ENCODE peak calls at places on chromosomes 16 and 17, in seven cellular contexts. V is stimulated activated CD4-positive, alpha-beta T cell treated with anti-CD3 and anti-CD28 coated beads, Interleukin-4, amount 100 ng/mL, for 48 hours; S is ACHN; Z is retina; K is myocyte; Q is stromal cell of bone marrow; D is AG20443. U is an unnamed sample.

GRCh38 chr16:3698941-3699340 is 18.4 kb downstream of the TRAP1 start:
- DNase-seq in D (no peak), Q (no peak), S (no peak), K (peak; percentile 55), V (no peak), Z (no peak), U (no peak)

GRCh38 chr16:84390131-84390785 is 21.9 kb downstream of the ATP2C2 start:
- DNase-seq in K (no peak), S (no peak), V (no peak), Z (no peak), D (no peak), Q (no peak), U (no peak)

GRCh38 chr17:74840989-74841666 is 18.6 kb downstream of the GRIN2C start:
- DNase-seq in V (no peak), Q (peak; percentile 21), Z (peak; percentile 77), S (no peak), D (peak; percentile 84), K (peak; percentile 56), U (no peak)

GRCh38 chr16:71565812-71566700 is 10.8 kb downstream of the TAT start:
- DNase-seq in S (no peak), V (no peak), K (no peak), Z (no peak), D (no peak), Q (no peak), U (no peak)

GRCh38 chr16:75096730-75097129 is 19.9 kb downstream of the LDHD start:
- DNase-seq in Z (no peak), K (no peak), S (peak; percentile 16), Q (peak; percentile 48), D (peak; percentile 40), V (no peak), U (no peak)

GRCh38 chr16:75566889-75567255 is 693 bp downstream of the GABARAPL2 start:
- DNase-seq in Z (no peak), D (peak; percentile 25), Q (no peak), V (no peak), K (no peak), S (peak; percentile 27), U (no peak)

GRCh38 chr17:60395508-60396065 is 3.7 kb upstream of the USP32 start:
- DNase-seq in S (no peak), Z (no peak), Q (no peak), V (no peak), K (no peak), D (no peak), U (no peak)

GRCh38 chr16:50252874-50253510 is 13.4 kb upstream of the ADCY7 start:
- DNase-seq in S (no peak), Q (no peak), V (no peak), D (no peak), Z (no peak), K (no peak), U (no peak)

GRCh38 chr17:70169707-70170597 is 620 bp downstream of the KCNJ2 start:
- DNase-seq in V (no peak), Z (no peak), D (peak; percentile 39), K (peak; percentile 73), Q (no peak), S (peak; percentile 46), U (no peak)

GRCh38 chr16:17318200-17318599 is 152.6 kb downstream of the XYLT1 start:
- DNase-seq in K (no peak), Q (peak; percentile 89), Z (no peak), D (peak; percentile 41), S (no peak), V (no peak), U (no peak)

GRCh38 chr17:68612923-68613292 is 11.7 kb upstream of the FAM20A start:
- DNase-seq in S (no peak), Q (no peak), Z (no peak), D (no peak), K (no peak), V (no peak), U (no peak)

GRCh38 chr17:82844796-82845162 is 5.0 kb upstream of the ZNF750 start:
- DNase-seq in Z (no peak), S (no peak), Q (no peak), K (no peak), D (no peak), V (no peak), U (no peak)

GRCh38 chr16:72474511-72475123 is 302.7 kb upstream of the PMFBP1 start:
- DNase-seq in Q (peak; percentile 81), Z (no peak), K (peak; percentile 83), D (peak; percentile 61), V (no peak), S (peak; percentile 97), U (peak; percentile 4)

GRCh38 chr17:57833597-57833939 is 16.3 kb downstream of the MRPS23 start:
- DNase-seq in V (no peak), Q (no peak), D (no peak), K (no peak), Z (no peak), S (no peak), U (no peak)

GRCh38 chr16:80739523-80739922 is 64.9 kb downstream of the CDYL2 start:
- DNase-seq in V (peak; percentile 29), S (no peak), D (no peak), K (no peak), Z (no peak), Q (no peak), U (no peak)

GRCh38 chr16:4884209-4884608 is 36.9 kb downstream of the UBN1 start:
- DNase-seq in Z (no peak), V (no peak), S (no peak), D (no peak), K (no peak), Q (no peak), U (no peak)

GRCh38 chr16:86918637-86919036 is 340.3 kb downstream of the FOXL1 start:
- DNase-seq in D (no peak), V (no peak), Q (no peak), S (no peak), Z (no peak), K (no peak), U (no peak)